ENCODE peak calls at places on chromosomes 3 and 15, in eight cellular contexts. A is DND-41; P is lung; H is CD8-positive, alpha-beta T cell; G is heart left ventricle; S is right lobe of liver; W is GM23248; E is IMR-90. I is an unnamed sample. For H3K36me3, the result is how much of the 10 kb centered on the place peaks cover.

GRCh38 chr3:171862993-171863521 is 19.9 kb downstream of the TMEM212 start:
- DNase-seq in A (peak), P (no peak), H (no peak), G (no peak), S (no peak), W (no peak), E (peak), I (no peak)

GRCh38 chr3:56987238-56987932 is 73.1 kb upstream of the SPATA12 start:
- DNase-seq in A (no peak), P (no peak), H (no peak), G (no peak), S (no peak), W (no peak), E (no peak), I (no peak)

GRCh38 chr3:61662861-61663260 is 101.5 kb downstream of the PTPRG start:
- DNase-seq in A (no peak), P (no peak), H (no peak), G (no peak), S (no peak), W (no peak), E (no peak), I (no peak)

GRCh38 chr3:194474675-194475074 is 12.1 kb downstream of the ATP13A3 start:
- DNase-seq in A (no peak), P (no peak), H (no peak), G (no peak), S (no peak), W (peak), E (peak), I (no peak)

GRCh38 chr3:144743325-144743724 is 771.7 kb downstream of the DIPK2A start:
- DNase-seq in A (no peak), P (no peak), H (no peak), G (no peak), S (no peak), W (no peak), E (no peak), I (no peak)

GRCh38 chr3:119329551-119329950 is 35.4 kb downstream of the ARHGAP31 start:
- DNase-seq in A (no peak), P (no peak), H (no peak), G (no peak), S (no peak), W (no peak), E (peak), I (no peak)

GRCh38 chr3:46710671-46711295 is 6.9 kb downstream of the PRSS50 start:
- DNase-seq in A (no peak), P (no peak), H (no peak), G (no peak), S (no peak), W (no peak), E (no peak), I (no peak)

GRCh38 chr15:34693053-34693744 is 61.6 kb downstream of the GJD2 start:
- DNase-seq in A (no peak), P (no peak), H (no peak), G (no peak), S (no peak), W (peak), E (peak), I (no peak)

GRCh38 chr3:179653777-179654117 is 907 bp downstream of the USP13 start:
- DNase-seq in A (no peak), P (no peak), H (no peak), G (no peak), S (peak), W (no peak), E (no peak), I (no peak)

GRCh38 chr3:196765454-196765853 is 25.8 kb downstream of the PAK2 start:
- DNase-seq in A (no peak), P (no peak), H (no peak), G (no peak), S (no peak), W (no peak), E (no peak), I (no peak)

GRCh38 chr3:16090711-16091110 is 83.8 kb upstream of the GALNT15 start:
- DNase-seq in A (no peak), P (no peak), H (no peak), G (no peak), S (no peak), W (no peak), E (peak), I (no peak)

GRCh38 chr3:175410251-175410650 is 551.1 kb downstream of the NAALADL2 start:
- DNase-seq in A (no peak), P (no peak), H (no peak), G (no peak), S (no peak), W (peak), E (peak), I (no peak)

GRCh38 chr3:186444974-186445373 is 82.9 kb upstream of the DGKG start:
- DNase-seq in A (no peak), P (no peak), H (no peak), G (no peak), S (no peak), W (no peak), E (no peak), I (no peak)

GRCh38 chr15:96804754-96805153 is 474.3 kb downstream of the NR2F2 start:
- DNase-seq in A (no peak), P (no peak), H (no peak), G (no peak), S (no peak), W (no peak), E (no peak), I (no peak)

GRCh38 chr15:88992216-88992615 is 79.0 kb upstream of the MFGE8 start:
- DNase-seq in A (no peak), P (no peak), H (no peak), G (no peak), S (no peak), W (peak), E (peak), I (no peak)

GRCh38 chr3:30544811-30545210 is 61.6 kb upstream of the TGFBR2 start:
- DNase-seq in A (no peak), P (no peak), H (no peak), G (peak), S (no peak), W (peak), E (peak), I (no peak)

GRCh38 chr3:71530903-71531535 is 52.5 kb downstream of the FOXP1 start:
- DNase-seq in A (no peak), P (no peak), H (no peak), G (no peak), S (no peak), W (no peak), E (no peak), I (no peak)

GRCh38 chr3:186209810-186210752 is 101.2 kb upstream of the ETV5 start:
- DNase-seq in A (peak), P (no peak), H (no peak), G (peak), S (no peak), W (peak), E (peak), I (no peak)

GRCh38 chr15:45670511-45670910 is 35.7 kb downstream of the SQOR start:
- DNase-seq in A (no peak), P (no peak), H (no peak), G (no peak), S (no peak), W (peak), E (peak), I (no peak)

GRCh38 chr3:33260104-33260503 is 17.1 kb upstream of the FBXL2 start:
- DNase-seq in A (no peak), P (no peak), H (no peak), G (no peak), S (no peak), W (no peak), E (no peak), I (no peak)

GRCh38 chr3:75951941-75952340 is 166.6 kb upstream of the ZNF717 start:
- DNase-seq in A (no peak), P (no peak), H (no peak), G (no peak), S (no peak), W (peak), E (peak), I (no peak)

GRCh38 chr3:11622846-11623550 is 20.7 kb downstream of the VGLL4 start:
- DNase-seq in A (no peak), P (no peak), H (no peak), G (no peak), S (no peak), W (no peak), E (no peak), I (no peak)

GRCh38 chr3:155581579-155581978 is 163.3 kb downstream of the PLCH1 start:
- DNase-seq in A (peak), P (no peak), H (no peak), G (no peak), S (no peak), W (no peak), E (no peak), I (no peak)

GRCh38 chr15:61915640-61916039 is 144.6 kb downstream of the VPS13C start:
- DNase-seq in A (no peak), P (no peak), H (no peak), G (no peak), S (no peak), W (no peak), E (no peak), I (no peak)
- H3K36me3 ChIP-seq in A (half or more), P (under half), H (under half), G (under half), S (under half), W (under half), E (under half), I (under half)

DNA sequence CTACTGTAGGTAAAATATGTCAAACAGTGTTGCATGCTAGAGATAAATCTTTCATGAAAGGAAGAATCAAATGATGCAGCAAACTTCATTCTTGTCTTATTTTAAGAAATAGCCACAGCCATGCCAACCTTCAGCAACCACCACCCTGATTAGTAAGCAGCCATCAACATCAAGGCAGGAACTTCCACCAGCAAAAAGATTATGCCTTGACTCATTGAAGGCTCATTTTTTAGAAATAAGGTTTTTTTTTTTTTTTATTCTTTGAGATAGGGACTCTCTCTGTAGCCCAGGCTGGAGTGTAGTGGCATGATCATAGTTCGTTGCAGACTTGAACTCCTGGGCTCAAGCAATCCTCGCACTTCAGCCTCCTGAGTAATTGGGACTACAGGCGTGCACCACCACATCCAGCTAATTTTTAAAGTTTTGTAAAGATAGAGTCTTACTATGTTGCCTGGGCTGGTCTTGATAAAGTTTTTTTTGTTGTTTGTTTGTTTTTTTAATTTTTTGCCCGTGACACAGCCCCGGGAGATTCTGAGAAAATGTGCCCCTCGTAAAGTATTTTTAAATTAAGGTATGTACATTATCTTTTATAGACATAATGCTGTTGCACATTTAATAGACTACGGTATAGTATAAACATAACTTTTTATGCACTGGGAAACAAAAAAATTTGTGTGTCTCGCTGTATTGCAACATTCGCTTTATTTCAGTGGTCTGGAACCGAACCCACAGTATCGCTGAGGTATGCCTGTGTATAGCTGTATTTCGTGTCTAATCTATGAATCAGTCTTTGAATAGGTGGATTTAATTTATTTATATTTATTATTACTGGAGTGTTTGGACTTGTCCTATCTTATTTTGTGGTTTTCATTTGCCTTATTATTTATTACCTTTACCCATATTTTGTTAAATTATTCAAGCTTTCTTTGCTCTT is 23.3 kb downstream of the SNRK start:
- DNase-seq in A (no peak), P (no peak), H (no peak), G (no peak), S (no peak), W (no peak), E (no peak), I (no peak)
- H3K36me3 ChIP-seq in A (under half), P (under half), H (under half), G (under half), S (under half), W (under half), E (under half), I (under half)

GRCh38 chr15:70374096-70374495 is 276.4 kb upstream of the TLE3 start:
- DNase-seq in A (no peak), P (no peak), H (no peak), G (no peak), S (no peak), W (no peak), E (no peak), I (no peak)
- H3K36me3 ChIP-seq in A (under half), P (under half), H (under half), G (under half), S (under half), W (under half), E (under half), I (under half)

DNA sequence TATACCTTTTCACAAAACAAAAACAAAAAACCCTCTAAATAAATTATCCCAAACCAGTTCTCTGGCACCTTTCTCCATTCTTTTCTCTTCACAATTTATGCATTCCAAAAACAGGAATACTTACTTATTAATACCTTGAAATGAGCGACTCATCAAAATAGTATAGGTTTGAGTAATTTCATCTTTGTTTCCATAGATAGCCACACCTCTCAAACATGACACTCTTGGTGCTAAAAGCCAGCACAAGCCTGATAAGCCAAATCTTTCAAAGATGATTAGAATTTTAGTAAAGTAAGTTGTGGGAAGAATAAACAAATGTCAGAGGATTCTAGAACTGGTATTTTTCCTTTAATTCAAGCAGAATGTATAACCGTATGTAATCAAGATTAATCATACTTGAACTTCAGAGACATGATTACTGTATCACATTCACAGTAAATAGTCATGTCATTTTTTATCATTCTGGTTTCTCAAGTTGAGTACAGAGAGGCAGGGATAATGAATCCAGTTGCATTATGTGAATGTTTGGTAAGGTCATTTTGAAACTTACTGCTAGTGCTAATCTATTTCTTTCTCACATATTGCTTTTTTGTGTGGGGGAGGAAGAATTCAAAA is 12.1 kb upstream of the WDR5B start:
- DNase-seq in A (no peak), P (no peak), H (no peak), G (no peak), S (no peak), W (peak), E (no peak), I (no peak)
- H3K36me3 ChIP-seq in A (half or more), P (under half), H (under half), G (half or more), S (under half), W (half or more), E (under half), I (under half)

I was measured in iPS DF 6.9.